ENCODE peak calls at places on chromosomes 12 and 14, in six cellular contexts. One of them, this sample, is unnamed. For H3K9me3, the result is how much of the 10 kb centered on the place peaks cover.

GRCh38 chr14:103137721-103138482 is 14.6 kb downstream of the TNFAIP2 start:
- DNase-seq in K562: no peak
- DNase-seq in HCT116: no peak
- DNase-seq in H1: no peak
- DNase-seq in GM12878: no peak
- DNase-seq in HepG2: no peak
- DNase-seq in this sample: no peak

GRCh38 chr14:89720741-89721315 is 233.7 kb downstream of the EFCAB11 start:
- DNase-seq in K562: no peak
- DNase-seq in HCT116: no peak
- DNase-seq in H1: no peak
- DNase-seq in GM12878: peak
- DNase-seq in HepG2: no peak
- DNase-seq in this sample: peak

GRCh38 chr12:1375323-1375722 is 219.1 kb downstream of the FBXL14 start:
- DNase-seq in K562: no peak
- DNase-seq in HCT116: no peak
- DNase-seq in H1: no peak
- DNase-seq in GM12878: no peak
- DNase-seq in HepG2: no peak
- DNase-seq in this sample: no peak

GRCh38 chr12:2614341-2614740 is 180.4 kb upstream of the FKBP4 start:
- DNase-seq in K562: no peak
- DNase-seq in HCT116: no peak
- DNase-seq in H1: no peak
- DNase-seq in GM12878: no peak
- DNase-seq in HepG2: no peak
- DNase-seq in this sample: no peak

GRCh38 chr14:96071561-96071960 is 32.4 kb downstream of the C14orf132 start:
- DNase-seq in K562: no peak
- DNase-seq in HCT116: no peak
- DNase-seq in H1: no peak
- DNase-seq in GM12878: no peak
- DNase-seq in HepG2: no peak
- DNase-seq in this sample: no peak

GRCh38 chr12:26744697-26745440 is 88.1 kb downstream of the ITPR2 start:
- DNase-seq in K562: no peak
- DNase-seq in HCT116: no peak
- DNase-seq in H1: no peak
- DNase-seq in GM12878: no peak
- DNase-seq in HepG2: peak
- DNase-seq in this sample: no peak

GRCh38 chr12:23236056-23236455 is 611.1 kb downstream of the ETNK1 start:
- DNase-seq in K562: no peak
- DNase-seq in HCT116: no peak
- DNase-seq in H1: no peak
- DNase-seq in GM12878: no peak
- DNase-seq in HepG2: peak
- DNase-seq in this sample: no peak

GRCh38 chr12:19323768-19324167 is 115.5 kb upstream of the AEBP2 start:
- DNase-seq in K562: no peak
- DNase-seq in HCT116: no peak
- DNase-seq in H1: no peak
- DNase-seq in GM12878: no peak
- DNase-seq in HepG2: no peak
- DNase-seq in this sample: no peak

GRCh38 chr12:121628536-121628935 is 2.2 kb downstream of the ORAI1 start:
- DNase-seq in K562: no peak
- DNase-seq in HCT116: no peak
- DNase-seq in H1: no peak
- DNase-seq in GM12878: no peak
- DNase-seq in HepG2: no peak
- DNase-seq in this sample: no peak

GRCh38 chr12:5622280-5622679 is 190.4 kb downstream of the NTF3 start:
- DNase-seq in K562: no peak
- DNase-seq in HCT116: no peak
- DNase-seq in H1: no peak
- DNase-seq in GM12878: no peak
- DNase-seq in HepG2: no peak
- DNase-seq in this sample: no peak

GRCh38 chr14:64788706-64789105 is 84.5 kb downstream of the PLEKHG3 start:
- DNase-seq in K562: no peak
- DNase-seq in HCT116: peak
- DNase-seq in H1: no peak
- DNase-seq in GM12878: no peak
- DNase-seq in HepG2: no peak
- DNase-seq in this sample: no peak

GRCh38 chr12:6943387-6943718 is 263 bp upstream of the RNU7-1 start:
- DNase-seq in K562: peak
- DNase-seq in HCT116: peak
- DNase-seq in H1: no peak
- DNase-seq in GM12878: no peak
- DNase-seq in HepG2: peak
- DNase-seq in this sample: peak

GRCh38 chr12:2172040-2172439 is 119.3 kb downstream of the CACNA1C start:
- DNase-seq in K562: no peak
- DNase-seq in HCT116: no peak
- DNase-seq in H1: no peak
- DNase-seq in GM12878: no peak
- DNase-seq in HepG2: no peak
- DNase-seq in this sample: no peak

GRCh38 chr12:122061253-122061652 is 17.3 kb upstream of the MLXIP start:
- DNase-seq in K562: no peak
- DNase-seq in HCT116: no peak
- DNase-seq in H1: no peak
- DNase-seq in GM12878: no peak
- DNase-seq in HepG2: no peak
- DNase-seq in this sample: no peak

GRCh38 chr12:55720894-55721444 is 776 bp downstream of the RDH5 start:
- DNase-seq in K562: no peak
- DNase-seq in HCT116: peak
- DNase-seq in H1: no peak
- DNase-seq in GM12878: no peak
- DNase-seq in HepG2: peak
- DNase-seq in this sample: no peak

DNA sequence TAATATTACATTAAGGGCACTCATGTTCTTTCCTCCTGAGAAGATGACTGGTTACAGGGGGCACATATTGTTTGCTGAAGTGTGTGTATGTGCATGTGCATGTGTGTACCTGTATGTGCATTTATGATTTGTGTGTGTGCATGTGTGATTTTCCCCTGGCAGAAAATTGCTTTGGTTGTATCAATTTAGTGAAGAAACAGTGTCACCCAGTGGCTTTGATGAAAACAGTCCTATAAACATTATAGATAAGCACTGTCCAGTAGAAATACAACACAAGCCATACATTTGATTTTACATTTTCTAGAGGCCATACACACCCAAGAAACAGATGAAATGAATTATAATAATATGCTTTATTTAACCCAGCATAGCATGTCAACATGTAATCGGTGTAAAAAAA is 8.6 kb downstream of the PDE3A start:
- DNase-seq in K562: no peak
- DNase-seq in HCT116: peak
- DNase-seq in H1: no peak
- DNase-seq in GM12878: no peak
- DNase-seq in HepG2: no peak
- DNase-seq in this sample: no peak
- TF ChIP-seq YY1 in K562: no peak
- TF ChIP-seq YY1 in HCT116: no peak
- TF ChIP-seq YY1 in H1: no peak
- TF ChIP-seq YY1 in GM12878: no peak
- TF ChIP-seq YY1 in HepG2: no peak
- TF ChIP-seq YY1 in this sample: no peak

GRCh38 chr12:34342048-34342447 is 319.8 kb downstream of the ALG10 start:
- DNase-seq in K562: no peak
- DNase-seq in HCT116: no peak
- DNase-seq in H1: no peak
- DNase-seq in GM12878: no peak
- DNase-seq in HepG2: no peak
- DNase-seq in this sample: no peak
- H3K9me3 ChIP-seq in K562: under half
- H3K9me3 ChIP-seq in HCT116: under half
- H3K9me3 ChIP-seq in H1: half or more
- H3K9me3 ChIP-seq in GM12878: under half
- H3K9me3 ChIP-seq in HepG2: under half
- H3K9me3 ChIP-seq in this sample: under half

GRCh38 chr14:21300892-21301291 is 21.0 kb downstream of the RPGRIP1 start:
- DNase-seq in K562: no peak
- DNase-seq in HCT116: no peak
- DNase-seq in H1: peak
- DNase-seq in GM12878: no peak
- DNase-seq in HepG2: no peak
- DNase-seq in this sample: no peak
- TF ChIP-seq ZNF274 in K562: no peak
- TF ChIP-seq ZNF274 in HCT116: no peak
- TF ChIP-seq ZNF274 in H1: no peak
- TF ChIP-seq ZNF274 in GM12878: no peak
- TF ChIP-seq ZNF274 in HepG2: no peak
- TF ChIP-seq ZNF274 in this sample: no peak

GRCh38 chr14:100581228-100582145 is 5.7 kb downstream of the BEGAIN start:
- DNase-seq in K562: no peak
- DNase-seq in HCT116: no peak
- DNase-seq in H1: no peak
- DNase-seq in GM12878: no peak
- DNase-seq in HepG2: no peak
- DNase-seq in this sample: no peak
- TF ChIP-seq YY1 in K562: no peak
- TF ChIP-seq YY1 in HCT116: no peak
- TF ChIP-seq YY1 in H1: no peak
- TF ChIP-seq YY1 in GM12878: no peak
- TF ChIP-seq YY1 in HepG2: no peak
- TF ChIP-seq YY1 in this sample: no peak

GRCh38 chr14:70436867-70437266 is 15.1 kb upstream of the ADAM21 start:
- DNase-seq in K562: no peak
- DNase-seq in HCT116: no peak
- DNase-seq in H1: no peak
- DNase-seq in GM12878: no peak
- DNase-seq in HepG2: no peak
- DNase-seq in this sample: no peak
- H3K9me3 ChIP-seq in K562: under half
- H3K9me3 ChIP-seq in HCT116: under half
- H3K9me3 ChIP-seq in H1: under half
- H3K9me3 ChIP-seq in GM12878: under half
- H3K9me3 ChIP-seq in HepG2: under half
- H3K9me3 ChIP-seq in this sample: under half